ENCODE peak calls at places on chromosomes 1 and 21, in seven cellular contexts. O is CD4-positive, alpha-beta T cell; Q is K562; G is astrocyte; Z is colonic mucosa; P is mesothelial cell of epicardium; T is neural progenitor cell. B is an unnamed sample.

GRCh38 chr1:220962031-220962751 is 82.9 kb downstream of the HLX start:
- DNase-seq in O (no peak), Q (no peak), G (peak), Z (no peak), P (no peak), T (no peak), B (no peak)

GRCh38 chr1:95620076-95620475 is 386.1 kb downstream of the RWDD3 start:
- DNase-seq in O (no peak), Q (no peak), G (no peak), Z (no peak), P (no peak), T (no peak), B (no peak)

GRCh38 chr1:31811605-31812004 is 4.2 kb downstream of the SPOCD1 start:
- DNase-seq in O (no peak), Q (peak), G (peak), Z (no peak), P (no peak), T (peak), B (no peak)

GRCh38 chr1:77316006-77316405 is 34.2 kb downstream of the AK5 start:
- DNase-seq in O (no peak), Q (no peak), G (peak), Z (no peak), P (no peak), T (no peak), B (no peak)

GRCh38 chr1:51328926-51329325 is 1.4 kb downstream of the TTC39A start:
- DNase-seq in O (no peak), Q (no peak), G (no peak), Z (no peak), P (no peak), T (no peak), B (no peak)

GRCh38 chr1:203695116-203695515 is 68.5 kb downstream of the ATP2B4 start:
- DNase-seq in O (no peak), Q (no peak), G (no peak), Z (no peak), P (no peak), T (no peak), B (no peak)

GRCh38 chr1:18480315-18481189 is at the start of gene KLHDC7A:
- DNase-seq in O (no peak), Q (no peak), G (no peak), Z (peak), P (no peak), T (peak), B (no peak)

GRCh38 chr1:51558375-51558924 is 39.4 kb upstream of the EPS15 start:
- DNase-seq in O (no peak), Q (no peak), G (peak), Z (no peak), P (no peak), T (no peak), B (no peak)

GRCh38 chr1:226863446-226863845 is 7.0 kb upstream of the PSEN2 start:
- DNase-seq in O (no peak), Q (no peak), G (peak), Z (no peak), P (no peak), T (no peak), B (no peak)

GRCh38 chr21:35932232-35932911 is 128.0 kb downstream of the SETD4 start:
- DNase-seq in O (no peak), Q (no peak), G (peak), Z (no peak), P (no peak), T (no peak), B (no peak)

GRCh38 chr1:173410794-173411236 is 66.3 kb upstream of the PRDX6 start:
- DNase-seq in O (no peak), Q (no peak), G (no peak), Z (no peak), P (no peak), T (no peak), B (peak)

GRCh38 chr1:2300851-2301606 is 72.9 kb downstream of the SKI start:
- DNase-seq in O (peak), Q (no peak), G (no peak), Z (peak), P (no peak), T (no peak), B (peak)

GRCh38 chr1:23478896-23479790 is 4.8 kb downstream of the ASAP3 start:
- DNase-seq in O (no peak), Q (peak), G (peak), Z (peak), P (no peak), T (no peak), B (no peak)

GRCh38 chr1:30046751-30047150 is 676.6 kb downstream of the MATN1 start:
- DNase-seq in O (no peak), Q (no peak), G (no peak), Z (no peak), P (no peak), T (no peak), B (no peak)

GRCh38 chr1:213737398-213738040 is 250.3 kb upstream of the PROX1 start:
- DNase-seq in O (no peak), Q (no peak), G (no peak), Z (no peak), P (no peak), T (no peak), B (no peak)

GRCh38 chr1:106962591-106962990 is 93.9 kb upstream of the PRMT6 start:
- DNase-seq in O (no peak), Q (no peak), G (no peak), Z (no peak), P (no peak), T (no peak), B (no peak)

GRCh38 chr1:234921266-234922062 is 207.2 kb downstream of the TOMM20 start:
- DNase-seq in O (no peak), Q (no peak), G (peak), Z (no peak), P (no peak), T (no peak), B (no peak)

GRCh38 chr1:228108742-228109072 is 392 bp downstream of the MRPL55 start:
- DNase-seq in O (no peak), Q (no peak), G (no peak), Z (no peak), P (no peak), T (no peak), B (no peak)

GRCh38 chr1:51627672-51628071 is 10.8 kb downstream of the OSBPL9 start:
- DNase-seq in O (no peak), Q (no peak), G (peak), Z (no peak), P (no peak), T (peak), B (no peak)

GRCh38 chr1:109229531-109230127 is 15.9 kb downstream of the SARS1 start:
- DNase-seq in O (no peak), Q (no peak), G (no peak), Z (no peak), P (no peak), T (peak), B (no peak)

DNA sequence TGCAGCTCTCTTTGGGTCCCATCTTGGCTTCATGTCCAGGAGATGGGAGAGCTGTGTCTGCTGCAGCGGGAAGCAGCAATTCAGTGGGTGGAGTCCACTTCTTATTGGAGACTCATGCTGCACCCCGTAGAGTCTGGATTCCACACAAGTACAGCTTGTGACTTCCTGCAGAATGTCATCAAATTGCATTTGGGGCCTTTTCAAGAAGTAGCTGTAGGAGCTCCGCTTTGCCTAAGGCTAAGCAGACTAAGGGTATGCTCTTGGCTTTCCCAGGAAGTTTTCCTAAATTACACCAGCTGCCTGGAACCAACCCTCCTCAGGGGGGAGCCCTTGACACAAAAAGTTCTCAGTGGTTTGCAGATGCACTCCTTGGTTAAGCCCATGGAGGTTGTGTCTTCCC is 5.7 kb upstream of the MOB3C start:
- DNase-seq in O (no peak), Q (peak), G (no peak), Z (peak), P (no peak), T (no peak), B (no peak)
- TF ChIP-seq CTCF in O (no peak), Q (peak), G (no peak), Z (peak), P (peak), T (peak), B (no peak)

GRCh38 chr21:23687154-23687553 is 1920.1 kb downstream of the MRPL39 start:
- DNase-seq in O (no peak), Q (no peak), G (no peak), Z (no peak), P (no peak), T (no peak), B (no peak)
- TF ChIP-seq CTCF in O (no peak), Q (no peak), G (no peak), Z (no peak), P (no peak), T (no peak), B (no peak)

GRCh38 chr1:155126494-155127104 is 1.1 kb upstream of the EFNA1 start:
- DNase-seq in O (peak), Q (peak), G (peak), Z (peak), P (no peak), T (peak), B (no peak)

GRCh38 chr1:155128755-155129473 is 1.2 kb downstream of the EFNA1 start:
- DNase-seq in O (no peak), Q (no peak), G (no peak), Z (peak), P (no peak), T (no peak), B (no peak)

GRCh38 chr1:155127105-155127671 is 488 bp upstream of the EFNA1 start:
- DNase-seq in O (no peak), Q (no peak), G (peak), Z (peak), P (no peak), T (peak), B (no peak)

GRCh38 chr1:155127672-155128468 is at the start of gene EFNA1:
- DNase-seq in O (peak), Q (peak), G (peak), Z (peak), P (peak), T (peak), B (peak)

DNA sequence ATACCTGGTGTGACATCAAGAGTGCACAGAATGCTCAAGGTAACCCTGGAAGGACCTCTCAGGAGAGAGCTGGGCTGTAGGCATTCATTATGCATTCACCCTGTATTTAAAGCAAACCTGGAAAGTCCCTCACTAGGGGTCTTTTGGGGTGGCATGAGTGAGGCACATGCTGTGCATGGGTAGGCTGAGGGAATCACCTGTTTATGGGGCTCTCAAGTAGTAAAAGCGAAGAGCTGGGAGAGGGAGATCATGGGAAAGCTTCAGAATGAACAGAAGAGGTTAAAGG is 736 bp downstream of the EFNA1 start:
- DNase-seq in O (no peak), Q (no peak), G (no peak), Z (no peak), P (no peak), T (no peak), B (no peak)
- TF ChIP-seq CTCF in O (no peak), Q (no peak), G (no peak), Z (no peak), P (no peak), T (no peak), B (no peak)

GRCh38 chr1:1161683-1162079 is 12.0 kb upstream of the TTLL10 start:
- DNase-seq in O (no peak), Q (no peak), G (no peak), Z (no peak), P (no peak), T (no peak), B (no peak)

GRCh38 chr1:1162597-1163537 is 10.8 kb upstream of the TTLL10 start:
- DNase-seq in O (no peak), Q (no peak), G (no peak), Z (peak), P (no peak), T (no peak), B (no peak)

GRCh38 chr1:1161078-1161682 is 12.5 kb upstream of the TTLL10 start:
- DNase-seq in O (no peak), Q (no peak), G (no peak), Z (no peak), P (no peak), T (no peak), B (no peak)

GRCh38 chr1:1157914-1158710 is 15.6 kb upstream of the TTLL10 start:
- DNase-seq in O (peak), Q (peak), G (peak), Z (peak), P (no peak), T (peak), B (peak)

GRCh38 chr1:1160281-1160930 is 13.3 kb upstream of the TTLL10 start:
- DNase-seq in O (no peak), Q (no peak), G (no peak), Z (no peak), P (no peak), T (no peak), B (no peak)
- TF ChIP-seq CTCF in O (no peak), Q (no peak), G (no peak), Z (no peak), P (no peak), T (no peak), B (no peak)

B was measured in activated B cell treated with CpG ODN at 0.5 μM for 24 hours.